ENCODE peak calls at places on chromosomes 11 and 22, in six cellular contexts. U is K562, R is GM12878, J is HepG2, W is HCT116, N is H1. L is an unnamed sample.

GRCh38 chr11:115939726-115940421 is 435.7 kb upstream of the CADM1 start:
- DNase-seq in U (no peak), R (no peak), J (no peak), W (no peak), N (no peak), L (no peak)

GRCh38 chr11:110174645-110175310 is 81.6 kb downstream of the ZC3H12C start:
- DNase-seq in U (peak), R (no peak), J (no peak), W (no peak), N (no peak), L (no peak)

GRCh38 chr22:42752230-42752746 is 31.6 kb upstream of the A4GALT start:
- DNase-seq in U (no peak), R (no peak), J (no peak), W (no peak), N (no peak), L (no peak)

GRCh38 chr11:1459219-1459575 is 27.4 kb downstream of the MOB2 start:
- DNase-seq in U (no peak), R (no peak), J (no peak), W (no peak), N (no peak), L (no peak)

GRCh38 chr11:130666781-130667251 is 218.4 kb downstream of the ADAMTS15 start:
- DNase-seq in U (no peak), R (no peak), J (no peak), W (no peak), N (no peak), L (no peak)

GRCh38 chr11:69035959-69036340 is 12.8 kb upstream of the TPCN2 start:
- DNase-seq in U (no peak), R (no peak), J (no peak), W (no peak), N (no peak), L (no peak)

GRCh38 chr22:44574057-44574456 is 76.0 kb upstream of the RTL6 start:
- DNase-seq in U (no peak), R (no peak), J (no peak), W (peak), N (no peak), L (no peak)

GRCh38 chr11:1888811-1889526 is 2.7 kb downstream of the PRR33 start:
- DNase-seq in U (no peak), R (no peak), J (no peak), W (no peak), N (no peak), L (no peak)

GRCh38 chr11:77093056-77093891 is 9.4 kb upstream of the OMP start:
- DNase-seq in U (no peak), R (no peak), J (no peak), W (no peak), N (no peak), L (no peak)

GRCh38 chr11:44270403-44271192 is 39.3 kb downstream of the ALX4 start:
- DNase-seq in U (peak), R (no peak), J (no peak), W (no peak), N (no peak), L (no peak)
- TF ChIP-seq JUND in U (no peak), R (no peak), J (no peak), W (no peak), N (no peak), L (no peak)

GRCh38 chr11:46144741-46145140 is 23.5 kb upstream of the PHF21A start:
- DNase-seq in U (no peak), R (no peak), J (no peak), W (no peak), N (no peak), L (no peak)
- TF ChIP-seq JUND in U (no peak), R (no peak), J (no peak), W (no peak), N (no peak), L (no peak)

DNA sequence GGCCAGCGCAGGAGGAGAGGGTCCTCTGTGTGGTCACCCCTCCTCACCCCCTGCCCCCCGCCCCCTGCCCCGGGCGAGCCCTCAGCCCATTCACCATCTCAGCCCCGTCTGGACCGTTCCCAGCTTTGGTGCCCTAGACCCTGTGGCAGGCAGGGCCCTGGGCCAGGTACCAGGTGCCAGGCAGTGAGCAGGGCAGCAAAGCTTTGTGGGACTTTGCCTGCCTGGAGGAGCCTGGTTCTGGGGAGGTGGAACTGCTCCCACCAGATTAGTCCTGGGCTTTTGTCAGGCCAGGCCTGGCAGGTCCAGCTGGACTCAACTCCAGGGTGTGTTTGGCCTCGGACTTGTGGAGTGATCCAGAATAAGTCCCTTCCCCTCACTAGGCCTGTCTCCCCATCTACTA is 13.7 kb upstream of the MYRF start:
- DNase-seq in U (no peak), R (no peak), J (no peak), W (no peak), N (no peak), L (no peak)
- TF ChIP-seq JUND in U (no peak), R (no peak), J (no peak), W (no peak), N (no peak), L (no peak)

DNA sequence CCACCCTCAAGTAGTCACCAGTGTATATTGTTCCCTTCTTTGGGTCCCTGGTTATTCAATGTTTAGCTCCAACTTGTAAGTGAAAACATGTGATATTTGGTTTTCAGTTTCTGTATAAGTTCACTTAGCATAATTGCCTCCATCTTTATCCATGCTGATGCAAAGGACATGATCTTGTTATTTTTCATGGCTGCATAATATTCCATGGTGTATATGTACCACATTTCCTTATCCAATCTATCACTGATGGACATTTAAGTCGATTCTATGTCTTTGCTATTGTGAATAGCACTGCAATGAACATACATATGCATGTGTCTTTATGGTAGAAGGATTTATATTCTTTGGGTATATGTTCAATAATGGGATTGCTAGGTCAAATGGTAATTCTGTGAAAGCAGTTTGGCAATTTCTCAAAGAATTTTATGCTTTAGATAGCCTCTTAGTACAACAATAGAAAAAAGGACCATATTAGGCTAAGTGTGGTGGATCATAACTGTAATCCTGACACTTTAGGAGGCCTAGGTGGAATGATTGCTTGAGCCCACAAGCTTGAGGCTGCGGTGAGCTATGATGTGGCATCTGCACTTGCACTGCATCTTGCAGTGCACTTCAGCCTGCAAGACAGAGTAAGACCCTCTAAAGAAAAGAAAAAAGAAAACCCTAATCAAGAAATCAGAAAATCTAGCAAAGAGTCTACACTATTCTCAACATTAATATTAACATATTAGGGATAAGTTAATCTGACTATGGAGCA is 468.5 kb upstream of the FAT3 start:
- DNase-seq in U (no peak), R (no peak), J (no peak), W (no peak), N (no peak), L (no peak)
- TF ChIP-seq JUND in U (no peak), R (no peak), J (no peak), W (no peak), N (no peak), L (no peak)

DNA sequence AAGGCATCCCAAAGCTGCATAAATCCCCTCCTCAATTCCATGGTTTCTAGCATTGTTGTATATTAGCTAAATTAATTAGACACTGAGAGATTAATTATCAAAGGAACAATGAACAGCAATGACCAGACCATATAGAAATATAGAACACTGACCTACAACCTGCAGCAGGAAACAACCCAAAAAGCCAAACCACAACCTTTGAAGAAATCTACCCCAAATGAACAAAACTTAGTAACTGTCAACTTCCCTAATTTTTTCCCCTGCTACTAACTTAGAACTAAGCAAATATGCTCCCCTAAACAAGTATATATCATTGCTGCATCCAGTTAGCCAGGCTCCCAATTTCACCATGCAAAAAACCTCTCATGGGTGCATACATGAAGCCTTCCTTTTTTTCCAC is 268.0 kb upstream of the ANO3 start:
- DNase-seq in U (no peak), R (no peak), J (no peak), W (no peak), N (no peak), L (no peak)
- TF ChIP-seq JUND in U (no peak), R (no peak), J (no peak), W (no peak), N (no peak), L (no peak)